ENCODE peak calls at places on chromosomes 5 and 9, in nine cellular contexts. Q is aorta; J is non-pigmented ciliary epithelial cell; H is NCI-H82; I is CD4-positive, CD25-positive, alpha-beta regulatory T cell; S is endothelial cell of umbilical vein; P is cardiac fibroblast; F is adipocyte; G is central memory CD4-positive, alpha-beta T cell. R is an unnamed sample.

GRCh38 chr9:134230942-134231325 is 66.6 kb upstream of the RNU6ATAC start:
- DNase-seq in Q (no peak), J (no peak), H (no peak), I (no peak), S (no peak), P (no peak), F (no peak), G (no peak), R (peak; percentile 66)

GRCh38 chr9:75930766-75931311 is 40.4 kb downstream of the PCSK5 start:
- DNase-seq in Q (no peak), J (no peak), H (no peak), I (no peak), S (no peak), P (no peak), F (peak; percentile 48), G (no peak), R (no peak)

GRCh38 chr5:127957183-127957582 is 126.4 kb upstream of the SLC12A2 start:
- DNase-seq in Q (no peak), J (no peak), H (peak; percentile 71), I (no peak), S (peak; percentile 52), P (peak; percentile 73), F (peak; percentile 28), G (no peak), R (peak; percentile 60)

GRCh38 chr9:37333288-37333687 is 89.2 kb upstream of the GRHPR start:
- DNase-seq in Q (no peak), J (no peak), H (no peak), I (no peak), S (no peak), P (peak; percentile 6), F (no peak), G (no peak), R (no peak)

GRCh38 chr5:175836741-175837729 is 34.3 kb upstream of the CPLX2 start:
- DNase-seq in Q (no peak), J (no peak), H (peak; percentile 89), I (no peak), S (no peak), P (no peak), F (no peak), G (no peak), R (no peak)

GRCh38 chr9:99833735-99834134 is 12.1 kb downstream of the NR4A3 start:
- DNase-seq in Q (no peak), J (no peak), H (peak; percentile 76), I (no peak), S (no peak), P (no peak), F (no peak), G (no peak), R (no peak)

GRCh38 chr5:16271851-16272250 is 92.3 kb upstream of the MARCHF11 start:
- DNase-seq in Q (no peak), J (no peak), H (peak; percentile 22), I (no peak), S (no peak), P (no peak), F (no peak), G (no peak), R (no peak)

GRCh38 chr9:111851536-111851935 is 45.1 kb upstream of the UGCG start:
- DNase-seq in Q (no peak), J (no peak), H (peak; percentile 18), I (no peak), S (no peak), P (peak; percentile 61), F (no peak), G (no peak), R (no peak)

GRCh38 chr5:35598707-35599370 is 18.8 kb upstream of the SPEF2 start:
- DNase-seq in Q (no peak), J (no peak), H (no peak), I (no peak), S (no peak), P (no peak), F (no peak), G (no peak), R (no peak)

GRCh38 chr9:96022445-96023031 is 147.0 kb downstream of the ERCC6L2 start:
- DNase-seq in Q (no peak), J (no peak), H (peak; percentile 5), I (no peak), S (no peak), P (no peak), F (no peak), G (no peak), R (no peak)

GRCh38 chr9:81416476-81417298 is 272.7 kb downstream of the TLE1 start:
- DNase-seq in Q (no peak), J (no peak), H (peak; percentile 25), I (no peak), S (no peak), P (peak; percentile 25), F (peak; percentile 69), G (no peak), R (no peak)

GRCh38 chr5:10705736-10706135 is 55.3 kb downstream of the DAP start:
- DNase-seq in Q (no peak), J (no peak), H (no peak), I (no peak), S (no peak), P (no peak), F (no peak), G (no peak), R (no peak)

GRCh38 chr5:34622046-34622435 is 34.1 kb upstream of the RAI14 start:
- DNase-seq in Q (no peak), J (no peak), H (no peak), I (no peak), S (no peak), P (no peak), F (peak; percentile 86), G (no peak), R (no peak)

GRCh38 chr9:4706971-4707622 is 27.7 kb downstream of the CDC37L1 start:
- DNase-seq in Q (no peak), J (no peak), H (peak; percentile 16), I (no peak), S (no peak), P (no peak), F (no peak), G (no peak), R (no peak)

GRCh38 chr5:138177936-138178515 is 404 bp downstream of the BRD8 start:
- DNase-seq in Q (peak; percentile 53), J (no peak), H (peak; percentile 34), I (peak; percentile 33), S (peak; percentile 60), P (peak; percentile 44), F (peak; percentile 66), G (no peak), R (no peak)

GRCh38 chr5:103295871-103296270 is 37.3 kb downstream of the MACIR start:
- DNase-seq in Q (no peak), J (no peak), H (no peak), I (no peak), S (no peak), P (no peak), F (no peak), G (no peak), R (no peak)

GRCh38 chr5:33415811-33416354 is 24.9 kb upstream of the TARS1 start:
- DNase-seq in Q (no peak), J (no peak), H (no peak), I (no peak), S (no peak), P (no peak), F (no peak), G (no peak), R (no peak)

GRCh38 chr5:175920506-175920865 is 47.6 kb downstream of the THOC3 start:
- DNase-seq in Q (no peak), J (no peak), H (no peak), I (no peak), S (no peak), P (no peak), F (no peak), G (no peak), R (no peak)

GRCh38 chr5:175752826-175753535 is 95.1 kb downstream of the HRH2 start:
- DNase-seq in Q (no peak), J (no peak), H (no peak), I (no peak), S (no peak), P (no peak), F (no peak), G (no peak), R (no peak)

GRCh38 chr9:80049096-80049495 is 477.3 kb downstream of the TLE4 start:
- DNase-seq in Q (no peak), J (no peak), H (no peak), I (no peak), S (no peak), P (no peak), F (no peak), G (no peak), R (no peak)

GRCh38 chr5:101103874-101104273 is 200.8 kb upstream of the ST8SIA4 start:
- DNase-seq in Q (no peak), J (no peak), H (no peak), I (no peak), S (no peak), P (no peak), F (no peak), G (no peak), R (no peak)

GRCh38 chr9:127132375-127132774 is 9.9 kb upstream of the ANGPTL2 start:
- DNase-seq in Q (no peak), J (no peak), H (no peak), I (no peak), S (no peak), P (no peak), F (no peak), G (no peak), R (no peak)

GRCh38 chr5:172771439-172772111 is 580 bp upstream of the DUSP1 start:
- DNase-seq in Q (no peak), J (no peak), H (peak; percentile 61), I (no peak), S (no peak), P (peak; percentile 74), F (no peak), G (no peak), R (no peak)

GRCh38 chr5:10825897-10826644 is 65.0 kb upstream of the DAP start:
- DNase-seq in Q (no peak), J (no peak), H (no peak), I (no peak), S (no peak), P (no peak), F (no peak), G (no peak), R (no peak)

R was measured in Right ventricle myocardium inferior.